ENCODE peak calls at places on chromosomes 16 and 17, in four cellular contexts. J is GM12878, U is HepG2, Z is K562. V is an unnamed sample.

GRCh38 chr17:48244121-48244711 is 136.7 kb downstream of the SNX11 start:
- DNase-seq in J (no peak), U (no peak), Z (peak), V (no peak)

GRCh38 chr16:89201467-89202377 is 1.4 kb upstream of the SLC22A31 start:
- DNase-seq in J (no peak), U (peak), Z (peak), V (peak)

GRCh38 chr17:82315703-82316358 is 1.6 kb downstream of the CD7 start:
- DNase-seq in J (no peak), U (no peak), Z (no peak), V (no peak)

GRCh38 chr17:75032896-75033294 is 13.9 kb downstream of the ATP5PD start:
- DNase-seq in J (no peak), U (no peak), Z (peak), V (no peak)

GRCh38 chr16:54290203-54291106 is 3.9 kb upstream of the IRX3 start:
- DNase-seq in J (no peak), U (no peak), Z (no peak), V (peak)

GRCh38 chr17:36614974-36615373 is 13.6 kb downstream of the MRM1 start:
- DNase-seq in J (no peak), U (no peak), Z (no peak), V (no peak)

GRCh38 chr17:61986898-61987297 is 59.1 kb upstream of the INTS2 start:
- DNase-seq in J (no peak), U (no peak), Z (no peak), V (no peak)

GRCh38 chr17:75418523-75419050 is 13.1 kb upstream of the GRB2 start:
- DNase-seq in J (no peak), U (no peak), Z (no peak), V (no peak)

GRCh38 chr16:75764154-75764768 is 38.0 kb upstream of the CPHXL start:
- DNase-seq in J (peak), U (peak), Z (peak), V (peak)

GRCh38 chr17:64773836-64774761 is 112.0 kb upstream of the SMURF2 start:
- DNase-seq in J (no peak), U (peak), Z (peak), V (peak)

GRCh38 chr17:57108656-57109392 is 23.8 kb downstream of the AKAP1 start:
- DNase-seq in J (no peak), U (no peak), Z (no peak), V (no peak)

GRCh38 chr16:46929378-46930332 is 43.8 kb downstream of the DNAJA2 start:
- DNase-seq in J (no peak), U (peak), Z (peak), V (peak)

GRCh38 chr17:82370471-82371332 is 863 bp upstream of the UTS2R start:
- DNase-seq in J (no peak), U (no peak), Z (no peak), V (no peak)

GRCh38 chr17:17888821-17889220 is 52.0 kb upstream of the SREBF1 start:
- DNase-seq in J (no peak), U (no peak), Z (no peak), V (peak)

GRCh38 chr17:40345161-40346034 is 19.1 kb downstream of the GJD3 start:
- DNase-seq in J (no peak), U (peak), Z (peak), V (peak)

GRCh38 chr17:57294629-57295501 is 38.5 kb downstream of the MSI2 start:
- DNase-seq in J (no peak), U (peak), Z (peak), V (no peak)

GRCh38 chr16:3879887-3880564 is 487 bp downstream of the CREBBP start:
- DNase-seq in J (no peak), U (no peak), Z (peak), V (peak)
- TF ChIP-seq ETV6 in J (no peak), U (no peak), Z (no peak), V (no peak)

GRCh38 chr17:1328437-1328836 is 49.0 kb downstream of the TRARG1 start:
- DNase-seq in J (no peak), U (no peak), Z (no peak), V (no peak)
- TF ChIP-seq NR2C2 in J (no peak), U (no peak), Z (no peak), V (no peak)

DNA sequence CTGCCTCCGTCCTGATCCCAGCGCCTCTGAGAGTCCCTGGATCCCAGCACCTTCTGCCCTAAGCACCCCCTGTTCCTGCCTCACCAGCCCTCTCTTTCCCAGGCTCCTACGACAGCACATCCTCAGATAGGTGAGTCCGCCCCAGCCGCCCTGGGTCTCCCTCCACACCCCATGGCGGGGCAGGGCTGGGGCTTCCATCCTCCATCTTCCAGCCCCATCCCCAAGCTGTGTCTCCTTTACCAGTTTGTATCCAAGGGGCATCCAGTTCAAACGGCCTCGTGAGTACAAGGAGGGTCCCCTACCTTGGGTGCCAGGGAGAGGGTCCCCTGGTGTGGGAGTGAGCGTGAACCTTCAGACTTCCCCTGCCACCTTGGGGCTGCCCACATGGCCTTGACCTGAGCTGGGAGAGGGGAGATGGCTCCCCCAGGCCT is 774 bp downstream of the LAT start:
- DNase-seq in J (no peak), U (no peak), Z (no peak), V (no peak)
- TF ChIP-seq ETV6 in J (no peak), U (no peak), Z (no peak), V (no peak)

GRCh38 chr16:80704751-80705150 is 99.6 kb downstream of the CDYL2 start:
- DNase-seq in J (no peak), U (no peak), Z (no peak), V (no peak)

GRCh38 chr16:80710918-80711317 is 93.5 kb downstream of the CDYL2 start:
- DNase-seq in J (no peak), U (no peak), Z (no peak), V (no peak)

GRCh38 chr16:80705596-80705995 is 98.8 kb downstream of the CDYL2 start:
- DNase-seq in J (no peak), U (no peak), Z (no peak), V (no peak)

GRCh38 chr16:80708823-80709222 is 95.6 kb downstream of the CDYL2 start:
- DNase-seq in J (no peak), U (no peak), Z (no peak), V (no peak)

DNA sequence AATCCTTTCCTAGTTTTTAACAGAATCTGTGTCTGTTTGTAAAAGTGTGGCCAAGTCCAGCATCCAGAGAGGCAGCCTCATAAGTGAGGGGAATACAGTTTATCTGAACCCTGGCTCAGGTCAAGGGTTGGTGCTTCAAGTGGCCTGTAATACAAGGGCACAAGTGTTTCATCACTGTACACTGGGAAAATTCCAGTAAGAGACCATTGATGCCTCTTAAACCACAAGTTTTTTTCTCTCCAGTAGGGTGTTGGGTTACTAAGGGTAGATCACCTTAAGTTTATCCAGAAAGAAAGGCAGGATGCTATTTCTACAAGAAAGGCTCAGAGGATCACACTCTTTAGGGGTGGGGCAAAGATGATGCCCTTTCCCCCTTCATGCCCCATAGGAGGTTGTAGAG is 96.7 kb downstream of the CDYL2 start:
- DNase-seq in J (no peak), U (no peak), Z (no peak), V (no peak)
- TF ChIP-seq NR2C2 in J (no peak), U (no peak), Z (no peak), V (no peak)

GRCh38 chr16:78990309-78990701 is 610.2 kb downstream of the MAF start:
- DNase-seq in J (no peak), U (no peak), Z (no peak), V (no peak)

GRCh38 chr16:78994135-78994534 is 606.4 kb downstream of the MAF start:
- DNase-seq in J (no peak), U (no peak), Z (no peak), V (no peak)

GRCh38 chr16:78995441-78995840 is 605.1 kb downstream of the MAF start:
- DNase-seq in J (no peak), U (no peak), Z (no peak), V (no peak)

GRCh38 chr16:78993342-78993741 is 607.2 kb downstream of the MAF start:
- DNase-seq in J (no peak), U (no peak), Z (peak), V (no peak)

GRCh38 chr16:78992001-78992400 is 608.5 kb downstream of the MAF start:
- DNase-seq in J (no peak), U (no peak), Z (no peak), V (no peak)
- TF ChIP-seq ETV6 in J (no peak), U (no peak), Z (no peak), V (no peak)

GRCh38 chr17:2392252-2393183 is 8.3 kb downstream of the MNT start:
- DNase-seq in J (peak), U (peak), Z (peak), V (peak)

GRCh38 chr17:2393184-2393953 is 7.5 kb downstream of the MNT start:
- DNase-seq in J (no peak), U (peak), Z (peak), V (peak)

GRCh38 chr17:2390199-2390880 is 10.5 kb downstream of the MNT start:
- DNase-seq in J (no peak), U (no peak), Z (no peak), V (no peak)

GRCh38 chr17:2393954-2394749 is 6.7 kb downstream of the MNT start:
- DNase-seq in J (no peak), U (no peak), Z (no peak), V (no peak)

GRCh38 chr17:2391597-2392251 is 9.1 kb downstream of the MNT start:
- DNase-seq in J (no peak), U (no peak), Z (no peak), V (no peak)
- TF ChIP-seq NR2C2 in J (no peak), U (no peak), Z (no peak), V (no peak)

GRCh38 chr17:7703584-7704574 is 1.1 kb upstream of the EFNB3 start:
- DNase-seq in J (no peak), U (peak), Z (peak), V (peak)
- TF ChIP-seq ETV6 in J (no peak), U (no peak), Z (no peak), V (no peak)

GRCh38 chr17:44922136-44922535 is 6.8 kb upstream of the GFAP start:
- DNase-seq in J (no peak), U (no peak), Z (no peak), V (no peak)

GRCh38 chr17:44920565-44920940 is 5.3 kb upstream of the GFAP start:
- DNase-seq in J (no peak), U (no peak), Z (no peak), V (peak)

GRCh38 chr17:44921122-44921882 is 6.0 kb upstream of the GFAP start:
- DNase-seq in J (no peak), U (no peak), Z (peak), V (peak)

GRCh38 chr17:44924107-44924544 is 8.8 kb upstream of the GFAP start:
- DNase-seq in J (no peak), U (no peak), Z (no peak), V (no peak)

DNA sequence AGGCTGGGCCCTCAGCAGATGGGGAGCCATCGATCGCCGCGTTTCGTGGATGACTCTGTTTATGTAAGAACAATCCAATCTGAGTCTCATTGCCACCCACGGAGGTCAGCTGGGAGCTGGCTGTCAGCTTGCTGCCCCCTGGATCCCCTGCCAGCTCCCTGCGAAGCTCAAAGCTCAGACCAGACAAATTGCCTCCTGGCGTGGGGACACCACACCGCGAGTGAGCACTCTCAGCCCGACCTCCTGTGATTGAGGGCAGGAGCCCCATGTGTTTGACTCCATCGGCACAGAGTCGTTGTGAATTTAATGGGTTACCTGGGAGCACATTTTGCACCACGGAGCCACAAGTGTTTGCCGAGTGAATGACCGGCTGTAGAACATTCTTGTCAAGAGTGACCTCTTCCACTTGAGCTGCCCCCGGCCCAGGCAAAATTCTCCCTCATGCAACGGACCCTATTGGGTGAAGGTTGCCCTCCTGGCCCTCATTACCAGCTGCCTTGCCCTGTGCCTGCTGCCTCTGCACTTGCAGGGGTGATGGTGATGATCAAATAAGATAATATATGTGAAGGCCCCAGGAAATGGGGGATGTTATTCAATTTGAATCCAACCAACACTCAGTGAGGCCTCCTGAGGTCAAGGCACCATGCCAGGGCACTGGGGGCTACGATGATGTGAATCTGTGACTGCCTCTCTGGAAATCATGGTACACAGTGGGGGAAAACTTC is 7.6 kb upstream of the GFAP start:
- DNase-seq in J (no peak), U (no peak), Z (no peak), V (no peak)
- TF ChIP-seq NR2C2 in J (no peak), U (no peak), Z (no peak), V (no peak)